ENCODE peak calls at places on chromosome 3, in nine cellular contexts. C, G, N, P, W, S, K, U and O are unnamed samples.

GRCh38 chr3:172648736-172649135 is 62.1 kb downstream of the NCEH1 start:
- DNase-seq in C (no peak), G (no peak), N (no peak), P (no peak), W (no peak), S (no peak), K (no peak), U (no peak), O (no peak)

GRCh38 chr3:197181751-197182150 is 116.7 kb downstream of the DLG1 start:
- DNase-seq in C (no peak), G (no peak), N (no peak), P (no peak), W (no peak), S (peak), K (no peak), U (peak), O (no peak)

GRCh38 chr3:73094127-73094526 is 32.7 kb downstream of the EBLN2 start:
- DNase-seq in C (no peak), G (no peak), N (peak), P (peak), W (no peak), S (no peak), K (no peak), U (no peak), O (no peak)

GRCh38 chr3:194057570-194058188 is 78.3 kb upstream of the HES1 start:
- DNase-seq in C (no peak), G (no peak), N (no peak), P (no peak), W (no peak), S (no peak), K (no peak), U (no peak), O (no peak)

GRCh38 chr3:100370751-100371150 is 30.1 kb downstream of the TOMM70 start:
- DNase-seq in C (no peak), G (no peak), N (no peak), P (no peak), W (no peak), S (no peak), K (no peak), U (no peak), O (peak)

GRCh38 chr3:133469140-133469731 is 69.4 kb downstream of the BFSP2 start:
- DNase-seq in C (no peak), G (no peak), N (no peak), P (no peak), W (no peak), S (no peak), K (no peak), U (no peak), O (no peak)

GRCh38 chr3:172305552-172305951 is 142.7 kb downstream of the GHSR start:
- DNase-seq in C (no peak), G (no peak), N (peak), P (no peak), W (no peak), S (no peak), K (no peak), U (no peak), O (peak)

GRCh38 chr3:188389711-188390346 is 235.9 kb downstream of the LPP start:
- DNase-seq in C (no peak), G (no peak), N (no peak), P (no peak), W (no peak), S (peak), K (no peak), U (no peak), O (no peak)

GRCh38 chr3:62922326-62922725 is 47.1 kb upstream of the CADPS start:
- DNase-seq in C (no peak), G (no peak), N (no peak), P (no peak), W (no peak), S (no peak), K (no peak), U (no peak), O (no peak)

GRCh38 chr3:39260957-39261356 is 18.9 kb downstream of the CX3CR1 start:
- DNase-seq in C (peak), G (peak), N (peak), P (peak), W (no peak), S (peak), K (no peak), U (peak), O (peak)

GRCh38 chr3:65303431-65303830 is 615.6 kb upstream of the ADAMTS9 start:
- DNase-seq in C (no peak), G (no peak), N (no peak), P (no peak), W (no peak), S (no peak), K (no peak), U (no peak), O (no peak)

GRCh38 chr3:32238816-32239637 is 547 bp downstream of the CMTM8 start:
- DNase-seq in C (no peak), G (no peak), N (peak), P (peak), W (no peak), S (peak), K (no peak), U (no peak), O (no peak)

GRCh38 chr3:48034000-48034516 is 17.8 kb upstream of the MAP4 start:
- DNase-seq in C (no peak), G (no peak), N (no peak), P (no peak), W (no peak), S (no peak), K (no peak), U (peak), O (peak)

GRCh38 chr3:168984872-168985271 is 678.6 kb downstream of the MECOM start:
- DNase-seq in C (no peak), G (no peak), N (no peak), P (no peak), W (no peak), S (no peak), K (no peak), U (no peak), O (no peak)

GRCh38 chr3:110995461-110996226 is 76.0 kb upstream of the NECTIN3 start:
- DNase-seq in C (no peak), G (no peak), N (no peak), P (peak), W (no peak), S (no peak), K (no peak), U (no peak), O (peak)

GRCh38 chr3:13891492-13892073 is 11.7 kb upstream of the WNT7A start:
- DNase-seq in C (no peak), G (no peak), N (no peak), P (peak), W (no peak), S (no peak), K (no peak), U (no peak), O (no peak)

GRCh38 chr3:141385386-141386079 is 17.2 kb downstream of the ZBTB38 start:
- DNase-seq in C (no peak), G (no peak), N (no peak), P (no peak), W (no peak), S (no peak), K (no peak), U (no peak), O (no peak)

GRCh38 chr3:114623420-114624046 is 329.7 kb downstream of the TIGIT start:
- DNase-seq in C (no peak), G (no peak), N (no peak), P (no peak), W (no peak), S (no peak), K (no peak), U (peak), O (no peak)

GRCh38 chr3:179750720-179751328 is 98.0 kb downstream of the USP13 start:
- DNase-seq in C (no peak), G (no peak), N (no peak), P (peak), W (peak), S (no peak), K (no peak), U (peak), O (peak)

GRCh38 chr3:195753609-195754008 is 32.8 kb downstream of the MUC20 start:
- DNase-seq in C (no peak), G (no peak), N (no peak), P (no peak), W (no peak), S (no peak), K (no peak), U (no peak), O (no peak)